ENCODE peak calls at places on chromosomes 13 and 19, in five cellular contexts. Z is cardiac muscle cell, Y is stomach, L is hepatocyte, N is heart right ventricle. E is an unnamed sample. For H3K9me3 and H3K4me1, the result is how much of the 10 kb centered on the place peaks cover.

GRCh38 chr13:105627270-105627669 is 908.2 kb downstream of the EFNB2 start:
- DNase-seq in Z (peak), Y (no peak), L (no peak), N (no peak), E (no peak)

GRCh38 chr19:12789098-12789903 is 2.0 kb upstream of the JUNB start:
- DNase-seq in Z (no peak), Y (no peak), L (no peak), N (peak), E (no peak)

GRCh38 chr19:31517466-31518180 is 168.4 kb upstream of the TSHZ3 start:
- DNase-seq in Z (no peak), Y (no peak), L (no peak), N (no peak), E (no peak)

GRCh38 chr13:96112936-96113335 is 23.0 kb downstream of the HS6ST3 start:
- DNase-seq in Z (no peak), Y (no peak), L (no peak), N (no peak), E (no peak)

GRCh38 chr13:71661921-71662320 is 205.1 kb downstream of the DACH1 start:
- DNase-seq in Z (peak), Y (no peak), L (no peak), N (no peak), E (no peak)

GRCh38 chr19:50333235-50333736 is 4.1 kb upstream of the KCNC3 start:
- DNase-seq in Z (peak), Y (peak), L (peak), N (peak), E (peak)

GRCh38 chr13:81987159-81987558 is 1646.2 kb upstream of the SPRY2 start:
- DNase-seq in Z (no peak), Y (no peak), L (peak), N (no peak), E (no peak)

GRCh38 chr19:13718733-13719132 is 45.6 kb upstream of the MRI1 start:
- DNase-seq in Z (peak), Y (no peak), L (peak), N (no peak), E (no peak)

GRCh38 chr13:32314271-32314967 is 744 bp downstream of the ZAR1L start:
- DNase-seq in Z (no peak), Y (peak), L (no peak), N (peak), E (peak)

GRCh38 chr13:73254827-73255226 is 196.0 kb downstream of the KLF5 start:
- DNase-seq in Z (no peak), Y (no peak), L (no peak), N (no peak), E (no peak)

GRCh38 chr13:52713894-52714293 is 25.7 kb downstream of the CNMD start:
- DNase-seq in Z (peak), Y (no peak), L (no peak), N (peak), E (peak)

GRCh38 chr13:95505976-95506375 is 46.5 kb upstream of the CLDN10 start:
- DNase-seq in Z (no peak), Y (no peak), L (no peak), N (no peak), E (no peak)

GRCh38 chr13:89052699-89053098 is 1381.5 kb downstream of the SLITRK5 start:
- DNase-seq in Z (no peak), Y (no peak), L (no peak), N (no peak), E (no peak)

GRCh38 chr13:104984296-104984818 is 1551.1 kb downstream of the EFNB2 start:
- DNase-seq in Z (peak), Y (peak), L (peak), N (peak), E (no peak)

GRCh38 chr19:11787536-11787935 is 10.8 kb upstream of the ZNF491 start:
- DNase-seq in Z (no peak), Y (no peak), L (no peak), N (no peak), E (no peak)

GRCh38 chr13:29578300-29579048 is 17.0 kb downstream of the SLC7A1 start:
- DNase-seq in Z (no peak), Y (no peak), L (no peak), N (no peak), E (no peak)

GRCh38 chr13:104181526-104182231 is 1115.5 kb upstream of the SLC10A2 start:
- DNase-seq in Z (no peak), Y (no peak), L (no peak), N (no peak), E (no peak)

GRCh38 chr13:42420304-42420703 is 148.4 kb downstream of the AKAP11 start:
- DNase-seq in Z (no peak), Y (no peak), L (no peak), N (no peak), E (no peak)

GRCh38 chr13:43751624-43752023 is 35.1 kb downstream of the ENOX1 start:
- DNase-seq in Z (peak), Y (no peak), L (no peak), N (no peak), E (no peak)

GRCh38 chr13:37984357-37984756 is 114.8 kb upstream of the TRPC4 start:
- DNase-seq in Z (no peak), Y (no peak), L (no peak), N (no peak), E (no peak)

GRCh38 chr13:58495668-58496067 is 864.1 kb downstream of the PCDH17 start:
- DNase-seq in Z (no peak), Y (no peak), L (no peak), N (no peak), E (no peak)

GRCh38 chr19:39093761-39094160 is 9.6 kb downstream of the ACP7 start:
- DNase-seq in Z (peak), Y (no peak), L (no peak), N (no peak), E (no peak)

GRCh38 chr13:51330741-51331140 is 8.8 kb upstream of the SERPINE3 start:
- DNase-seq in Z (peak), Y (no peak), L (no peak), N (no peak), E (no peak)

GRCh38 chr19:29232315-29232852 is 19.4 kb upstream of the UQCRFS1 start:
- DNase-seq in Z (no peak), Y (no peak), L (no peak), N (no peak), E (no peak)

GRCh38 chr19:19461671-19462622 is 53.4 kb downstream of the TSSK6 start:
- DNase-seq in Z (peak), Y (peak), L (peak), N (peak), E (peak)

GRCh38 chr13:33349996-33350826 is 64.7 kb upstream of the STARD13 start:
- DNase-seq in Z (peak), Y (peak), L (peak), N (peak), E (peak)

GRCh38 chr13:99086149-99086868 is 108.4 kb upstream of the DOCK9 start:
- DNase-seq in Z (peak), Y (peak), L (peak), N (peak), E (peak)

GRCh38 chr19:44005968-44006367 is 3.2 kb downstream of the ZNF230 start:
- DNase-seq in Z (peak), Y (no peak), L (no peak), N (no peak), E (no peak)

GRCh38 chr13:113562085-113562749 is 22.3 kb upstream of the TFDP1 start:
- DNase-seq in Z (peak), Y (peak), L (peak), N (peak), E (peak)

GRCh38 chr13:34044660-34045080 is 226.7 kb downstream of the RFC3 start:
- DNase-seq in Z (peak), Y (no peak), L (no peak), N (no peak), E (no peak)

GRCh38 chr19:41860419-41861097 is 503 bp downstream of the RPS19 start:
- DNase-seq in Z (peak), Y (no peak), L (no peak), N (no peak), E (no peak)

GRCh38 chr19:49690656-49691242 is at the start of gene CPT1C:
- DNase-seq in Z (peak), Y (peak), L (peak), N (peak), E (peak)

GRCh38 chr19:27896091-27896490 is 1316.9 kb downstream of the UQCRFS1 start:
- DNase-seq in Z (no peak), Y (no peak), L (no peak), N (no peak), E (no peak)
- H3K9me3 ChIP-seq in Z (under half), Y (under half), L (under half), N (under half), E (under half)

GRCh38 chr13:49452725-49453457 is 8.8 kb downstream of the SETDB2 start:
- DNase-seq in Z (no peak), Y (no peak), L (no peak), N (no peak), E (no peak)
- TF ChIP-seq CTCF in Z (no peak), Y (no peak), L (no peak), N (no peak), E (no peak)

DNA sequence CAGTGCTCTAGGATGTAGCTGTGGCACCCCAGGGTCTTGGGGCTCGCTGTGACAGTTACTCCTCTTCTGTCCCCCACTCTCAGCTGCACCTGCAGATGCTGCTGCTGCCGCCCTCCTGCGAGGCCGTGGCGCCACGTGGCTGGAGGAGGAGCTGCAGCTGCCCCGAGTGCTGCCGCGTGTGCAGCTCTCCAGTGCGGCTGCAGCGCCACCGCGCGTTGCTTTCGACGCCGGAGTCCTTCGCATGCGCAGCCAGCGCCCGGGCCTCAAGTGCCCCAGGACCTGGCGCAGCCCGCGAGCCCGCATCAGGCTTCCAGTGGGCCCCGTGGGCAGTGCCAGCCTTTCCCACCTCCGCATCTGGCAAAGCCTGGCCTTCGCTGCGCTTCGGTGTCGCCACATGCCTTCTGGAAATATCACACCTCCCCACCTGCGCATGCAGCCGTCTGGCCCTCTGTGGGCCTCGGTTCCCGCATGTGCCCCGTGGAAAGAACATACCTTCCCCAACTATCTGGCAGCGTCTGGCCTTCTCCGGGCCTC is 692 bp upstream of the ZNF580 start:
- DNase-seq in Z (peak), Y (peak), L (no peak), N (peak), E (peak)
- H3K4me1 ChIP-seq in Z (under half), Y (half or more), L (under half), N (half or more), E (half or more)

DNA sequence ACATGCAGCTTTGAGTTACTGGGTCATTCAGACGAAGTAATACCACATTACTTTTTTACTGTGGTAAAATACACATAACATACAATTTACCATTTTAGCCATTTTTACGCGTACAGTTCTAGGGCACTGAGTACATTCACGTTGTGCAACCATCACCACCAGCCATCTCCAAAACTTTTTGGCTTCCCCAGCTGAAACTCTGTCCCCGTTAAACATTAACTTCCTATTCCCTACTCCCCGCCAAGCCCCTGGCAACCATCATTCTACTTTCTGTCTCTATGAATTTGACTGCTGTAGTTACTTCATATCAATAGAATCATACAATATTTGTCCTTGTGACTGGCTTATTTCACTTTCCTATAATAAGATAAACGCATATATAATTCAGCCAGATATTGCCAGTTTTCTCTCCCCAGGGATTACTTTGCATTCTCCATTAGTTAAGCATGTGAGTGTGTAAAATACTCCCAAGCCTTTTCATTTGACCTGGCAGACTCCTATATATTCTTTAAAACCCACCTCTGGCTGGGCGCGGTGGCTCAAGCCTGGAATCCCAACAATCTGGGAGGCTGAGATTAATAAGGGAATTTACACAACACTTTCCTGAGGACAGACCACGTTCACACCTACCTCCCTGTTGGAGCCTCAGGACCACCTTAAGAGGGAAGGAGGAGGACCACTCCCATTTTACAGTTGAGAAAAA is 10.0 kb upstream of the CYP4F22 start:
- DNase-seq in Z (no peak), Y (no peak), L (no peak), N (no peak), E (no peak)
- H3K9me3 ChIP-seq in Z (under half), Y (under half), L (under half), N (under half), E (under half)

GRCh38 chr19:4376245-4376990 is 23.9 kb downstream of the SH3GL1 start:
- DNase-seq in Z (no peak), Y (no peak), L (no peak), N (no peak), E (no peak)

GRCh38 chr19:4375164-4375619 is 25.2 kb downstream of the SH3GL1 start:
- DNase-seq in Z (no peak), Y (peak), L (peak), N (no peak), E (peak)

GRCh38 chr19:4376991-4377781 is 23.2 kb downstream of the SH3GL1 start:
- DNase-seq in Z (no peak), Y (peak), L (no peak), N (no peak), E (no peak)

GRCh38 chr19:4374451-4375163 is 25.7 kb downstream of the SH3GL1 start:
- DNase-seq in Z (peak), Y (peak), L (peak), N (peak), E (peak)

DNA sequence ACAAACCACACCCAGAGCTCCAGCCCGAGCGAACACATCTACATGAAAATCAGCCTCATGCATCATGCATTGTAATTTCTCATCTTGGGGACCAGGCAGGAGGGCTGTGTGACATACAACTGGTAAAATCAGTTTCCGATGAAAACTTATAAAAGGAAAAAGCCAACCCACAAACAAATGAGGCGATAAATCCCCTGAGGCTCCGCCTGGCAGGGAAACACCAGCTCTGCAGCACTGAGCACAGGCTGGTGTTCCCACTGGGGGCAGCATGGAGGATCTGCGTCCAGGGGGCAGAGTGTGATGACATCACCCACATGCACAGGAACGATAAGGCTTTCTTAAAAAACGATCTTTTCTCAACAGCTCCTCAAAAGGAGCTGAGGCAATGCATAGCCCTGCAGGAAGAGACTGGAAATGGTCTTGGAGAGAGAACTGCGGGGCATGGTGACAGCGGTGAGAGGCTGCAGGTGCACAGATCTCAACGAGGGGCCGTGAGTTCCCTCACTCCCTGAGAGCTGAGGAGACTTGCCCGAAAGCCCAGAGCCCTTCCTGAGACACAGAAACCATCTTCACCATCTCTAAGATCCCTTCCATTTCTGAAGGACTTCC is 24.6 kb downstream of the SH3GL1 start:
- DNase-seq in Z (peak), Y (no peak), L (peak), N (no peak), E (no peak)
- TF ChIP-seq CTCF in Z (peak), Y (no peak), L (peak), N (no peak), E (peak)

DNA sequence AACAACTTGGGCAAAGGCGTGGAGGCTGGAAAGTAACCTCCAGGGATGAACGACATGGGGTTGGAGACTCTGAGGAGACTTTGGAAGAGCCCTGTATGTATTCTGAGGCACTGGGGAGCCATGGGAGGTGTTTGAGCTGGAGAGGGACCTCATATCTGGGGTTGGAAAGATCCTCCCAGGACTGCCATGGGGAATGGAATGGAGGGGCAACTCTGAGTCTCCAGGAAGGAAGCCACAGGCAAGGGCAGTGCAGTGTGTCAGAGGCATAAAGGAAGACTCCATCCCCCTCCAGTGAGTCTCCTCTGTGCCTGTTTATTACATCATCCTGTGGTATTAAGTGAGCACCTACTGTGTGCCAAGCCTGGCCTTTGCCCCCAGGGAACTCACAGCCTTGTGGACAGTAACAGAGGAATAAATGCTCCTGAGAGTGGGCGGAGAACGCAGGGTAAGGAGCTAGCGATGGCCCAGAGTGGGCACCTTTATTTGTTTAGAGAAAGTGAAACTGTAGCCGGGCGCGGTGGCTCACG is 7.7 kb downstream of the PEAK3 start:
- DNase-seq in Z (no peak), Y (no peak), L (no peak), N (no peak), E (no peak)
- H3K4me1 ChIP-seq in Z (under half), Y (under half), L (under half), N (under half), E (under half)

GRCh38 chr13:19052931-19053330 is 128.7 kb downstream of the TUBA3C start:
- DNase-seq in Z (no peak), Y (no peak), L (no peak), N (no peak), E (no peak)
- H3K9me3 ChIP-seq in Z (under half), Y (under half), L (under half), N (under half), E (under half)

DNA sequence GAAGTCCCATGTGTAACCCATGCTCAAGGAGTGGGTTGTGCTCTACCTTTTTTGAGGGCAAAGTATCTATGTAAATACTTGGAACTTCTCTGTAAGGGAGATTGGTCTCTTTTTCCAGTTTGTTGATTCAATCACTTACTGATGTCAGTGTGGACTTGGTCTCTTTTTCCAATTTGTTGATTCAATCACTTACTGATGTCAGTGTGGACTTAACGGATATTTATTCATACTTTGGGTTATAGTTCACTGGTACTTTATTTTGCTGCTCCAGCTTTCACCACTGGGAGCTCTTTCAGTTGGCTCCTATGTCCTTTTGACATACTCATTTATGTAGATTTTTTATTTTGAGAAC is 36.4 kb downstream of the COG3 start:
- DNase-seq in Z (no peak), Y (no peak), L (no peak), N (no peak), E (no peak)
- TF ChIP-seq CTCF in Z (no peak), Y (no peak), L (no peak), N (no peak), E (no peak)